ENCODE peak calls at places on chromosomes 13 and 19, in seven cellular contexts. H, X, S, I, U, N and M are unnamed samples.

GRCh38 chr19:10617409-10618121 is 7.8 kb upstream of the SLC44A2 start:
- DNase-seq in H (peak), X (no peak), S (peak), I (no peak), U (no peak), N (no peak), M (no peak)

GRCh38 chr13:41854758-41855157 is 106.2 kb downstream of the VWA8 start:
- DNase-seq in H (no peak), X (no peak), S (peak), I (no peak), U (no peak), N (no peak), M (no peak)

GRCh38 chr13:30734434-30734833 is 909 bp upstream of the ALOX5AP start:
- DNase-seq in H (no peak), X (no peak), S (no peak), I (no peak), U (no peak), N (no peak), M (no peak)

GRCh38 chr19:50258918-50259372 is 55.5 kb downstream of the MYH14 start:
- DNase-seq in H (peak), X (peak), S (peak), I (no peak), U (no peak), N (no peak), M (no peak)

GRCh38 chr13:74270018-74270417 is 135.8 kb upstream of the KLF12 start:
- DNase-seq in H (no peak), X (no peak), S (no peak), I (no peak), U (no peak), N (no peak), M (no peak)

GRCh38 chr13:25042141-25042540 is 53.8 kb upstream of the PABPC3 start:
- DNase-seq in H (no peak), X (no peak), S (no peak), I (no peak), U (no peak), N (no peak), M (no peak)

GRCh38 chr19:10461047-10461949 is 41.0 kb downstream of the PDE4A start:
- DNase-seq in H (peak), X (peak), S (peak), I (peak), U (peak), N (peak), M (peak)

GRCh38 chr19:39645800-39646411 is 9.8 kb upstream of the LGALS16 start:
- DNase-seq in H (no peak), X (peak), S (peak), I (no peak), U (peak), N (no peak), M (no peak)

GRCh38 chr13:37173214-37173613 is 67.8 kb upstream of the CSNK1A1L start:
- DNase-seq in H (no peak), X (no peak), S (no peak), I (no peak), U (no peak), N (no peak), M (no peak)

GRCh38 chr19:7670790-7671189 is 1.9 kb downstream of the RETN start:
- DNase-seq in H (no peak), X (peak), S (no peak), I (no peak), U (no peak), N (no peak), M (no peak)

GRCh38 chr13:65236841-65237418 is 1993.2 kb downstream of the PCDH9 start:
- DNase-seq in H (no peak), X (peak), S (no peak), I (no peak), U (no peak), N (no peak), M (peak)

GRCh38 chr13:42803563-42804212 is 22.3 kb downstream of the FAM216B start:
- DNase-seq in H (no peak), X (no peak), S (no peak), I (no peak), U (no peak), N (no peak), M (no peak)

GRCh38 chr19:16714702-16715294 is 4.8 kb upstream of the NWD1 start:
- DNase-seq in H (peak), X (peak), S (peak), I (peak), U (peak), N (peak), M (peak)

GRCh38 chr13:73819711-73820110 is 314.5 kb downstream of the KLF12 start:
- DNase-seq in H (no peak), X (no peak), S (no peak), I (no peak), U (no peak), N (no peak), M (no peak)

GRCh38 chr19:13091400-13092161 is 11.1 kb downstream of the LYL1 start:
- DNase-seq in H (peak), X (peak), S (no peak), I (no peak), U (no peak), N (no peak), M (no peak)

GRCh38 chr13:112220296-112220875 is 153.4 kb downstream of the SOX1 start:
- DNase-seq in H (no peak), X (no peak), S (no peak), I (no peak), U (no peak), N (no peak), M (no peak)

DNA sequence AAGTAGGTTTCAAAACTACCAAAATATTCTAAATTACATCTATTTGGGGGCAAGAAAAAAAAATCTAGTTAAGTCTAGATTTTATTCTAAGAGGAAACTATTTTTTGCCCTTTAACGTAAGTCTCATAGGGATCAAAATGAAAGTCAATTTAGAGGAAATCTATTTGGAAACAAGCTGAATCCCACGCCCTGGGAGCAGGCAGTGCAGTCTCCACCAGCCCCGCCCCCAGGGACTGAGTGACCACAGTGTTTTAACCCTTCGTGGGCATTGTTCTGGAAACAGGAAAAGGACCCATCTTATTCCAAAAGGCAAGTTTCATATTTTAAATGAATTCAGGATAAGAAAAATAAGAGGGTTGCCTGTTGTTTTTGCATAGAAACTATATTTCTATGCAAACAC is 209.7 kb downstream of the SPRY2 start:
- DNase-seq in H (peak), X (no peak), S (no peak), I (no peak), U (no peak), N (no peak), M (no peak)
- TF ChIP-seq YY1 in H (no peak), X (no peak), S (no peak), I (no peak), U (no peak), N (no peak), M (no peak)

GRCh38 chr13:110218601-110219201 is 88.3 kb downstream of the COL4A1 start:
- DNase-seq in H (no peak), X (no peak), S (no peak), I (no peak), U (no peak), N (no peak), M (no peak)
- TF ChIP-seq YY1 in H (no peak), X (no peak), S (no peak), I (no peak), U (no peak), N (no peak), M (no peak)

GRCh38 chr13:51370116-51370515 is 30.6 kb downstream of the SERPINE3 start:
- DNase-seq in H (no peak), X (no peak), S (no peak), I (no peak), U (no peak), N (no peak), M (no peak)
- TF ChIP-seq YY1 in H (no peak), X (no peak), S (no peak), I (no peak), U (no peak), N (no peak), M (no peak)

DNA sequence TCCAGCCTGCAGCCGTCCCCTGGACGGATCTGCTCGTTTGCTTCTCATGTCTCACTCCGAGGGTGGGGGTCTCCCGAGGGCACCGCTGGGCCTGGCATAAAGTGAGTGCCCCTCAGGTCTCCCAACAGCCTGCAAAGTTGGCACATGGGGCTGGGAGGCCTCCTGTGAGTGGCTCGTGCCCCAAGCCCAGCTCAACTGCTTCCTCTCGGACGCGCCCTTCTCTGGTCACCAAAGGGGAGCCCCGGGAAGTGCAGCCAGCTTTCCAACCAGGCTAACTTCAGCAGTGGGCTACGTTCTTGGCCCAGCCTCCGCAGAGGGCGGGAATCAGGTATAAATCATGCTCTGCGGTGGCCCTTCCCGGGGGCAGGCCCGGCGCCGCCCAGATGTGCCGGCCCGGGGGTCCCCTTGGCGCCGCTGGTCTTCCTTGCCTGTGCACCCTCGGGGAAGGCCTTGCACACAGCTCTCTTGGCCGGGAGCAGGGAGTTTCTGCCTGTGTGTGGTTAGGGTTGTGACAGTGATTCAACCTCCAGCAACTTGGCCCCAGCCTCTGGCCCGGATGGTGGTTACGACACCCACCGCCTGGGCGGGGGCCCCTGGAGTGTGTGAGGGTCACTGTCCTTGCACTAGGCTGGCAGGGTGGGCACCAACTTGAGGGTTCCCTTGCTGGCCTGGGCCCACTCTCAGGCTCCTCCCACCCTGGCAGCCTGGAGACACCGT is 20.7 kb downstream of the CEBPG start:
- DNase-seq in H (no peak), X (no peak), S (no peak), I (no peak), U (peak), N (no peak), M (no peak)
- TF ChIP-seq YY1 in H (no peak), X (no peak), S (no peak), I (no peak), U (no peak), N (no peak), M (no peak)

GRCh38 chr13:100608906-100609305 is 20.3 kb upstream of the GGACT start:
- DNase-seq in H (no peak), X (no peak), S (peak), I (no peak), U (no peak), N (peak), M (no peak)
- TF ChIP-seq YY1 in H (no peak), X (no peak), S (no peak), I (no peak), U (no peak), N (no peak), M (no peak)